ENCODE peak calls at places on chromosomes 7 and 10, in eight cellular contexts. P, Y, T, C, W, Z, V and A are unnamed samples.

GRCh38 chr10:82934429-82934828 is 1059.4 kb downstream of the NRG3 start:
- DNase-seq in P (no peak), Y (no peak), W (no peak), V (peak), Z (no peak), C (no peak), T (no peak), A (no peak)

GRCh38 chr10:101054351-101054750 is 7.4 kb upstream of the KAZALD1 start:
- DNase-seq in Z (no peak), C (no peak), T (no peak), Y (no peak), P (no peak), W (no peak), V (no peak), A (no peak)

GRCh38 chr7:80335473-80336232 is 176.2 kb downstream of the GNAT3 start:
- DNase-seq in C (no peak), Y (no peak), P (no peak), W (no peak), V (no peak), T (no peak), Z (no peak), A (no peak)

GRCh38 chr10:28320799-28321198 is 17.9 kb upstream of the MPP7 start:
- DNase-seq in V (no peak), C (no peak), Y (no peak), Z (no peak), W (no peak), P (no peak), T (no peak), A (no peak)

GRCh38 chr10:5461914-5462840 is 37.2 kb downstream of the CALML5 start:
- DNase-seq in C (no peak), V (no peak), Z (no peak), T (no peak), W (no peak), P (no peak), Y (no peak), A (no peak)

GRCh38 chr7:24755541-24756416 is 1.5 kb downstream of the GSDME start:
- DNase-seq in Z (no peak), C (no peak), P (no peak), V (no peak), Y (no peak), T (no peak), W (no peak), A (peak)

GRCh38 chr7:101537935-101538595 is 91.0 kb downstream of the MYL10 start:
- DNase-seq in V (no peak), W (no peak), T (no peak), P (no peak), C (no peak), Z (no peak), Y (no peak), A (no peak)

GRCh38 chr10:43201545-43202131 is 63.4 kb downstream of the CSGALNACT2 start:
- DNase-seq in Z (no peak), Y (no peak), T (peak), W (no peak), P (no peak), V (no peak), C (no peak), A (no peak)

GRCh38 chr10:117201826-117202225 is 4.5 kb downstream of the KCNK18 start:
- DNase-seq in T (no peak), P (no peak), Y (no peak), W (no peak), V (no peak), Z (no peak), C (no peak), A (no peak)

GRCh38 chr10:95504187-95504800 is 56.9 kb downstream of the SORBS1 start:
- DNase-seq in T (no peak), Y (no peak), C (no peak), Z (no peak), P (no peak), V (no peak), W (no peak), A (no peak)